ENCODE peak calls at places on chromosomes 6 and 20, in seven cellular contexts. T is PC-9, Y is esophagus squamous epithelium, K is heart right ventricle, L is transverse colon, Q is A673, Z is breast epithelium. I is an unnamed sample.

GRCh38 chr6:1094306-1094705 is 217.6 kb upstream of the FOXQ1 start:
- DNase-seq in L (no peak), K (no peak), Z (no peak), Q (no peak), T (no peak), Y (no peak), I (no peak)

GRCh38 chr6:7819641-7820040 is 90.9 kb downstream of the TXNDC5 start:
- DNase-seq in Q (no peak), L (no peak), Z (no peak), T (no peak), Y (no peak), K (no peak), I (no peak)

GRCh38 chr20:17613328-17614175 is 43.7 kb downstream of the DSTN start:
- DNase-seq in Y (no peak), T (no peak), K (no peak), L (peak), Q (no peak), Z (peak), I (peak)

GRCh38 chr6:73548458-73549446 is 27.9 kb upstream of the EEF1A1 start:
- DNase-seq in Y (no peak), T (no peak), L (no peak), Z (no peak), Q (no peak), K (no peak), I (no peak)

GRCh38 chr6:124066995-124067552 is 263.4 kb downstream of the NKAIN2 start:
- DNase-seq in Z (no peak), Y (no peak), K (no peak), Q (no peak), T (no peak), L (no peak), I (no peak)

GRCh38 chr6:144480518-144480917 is 195.4 kb downstream of the UTRN start:
- DNase-seq in Z (no peak), Q (no peak), L (no peak), T (no peak), K (no peak), Y (no peak), I (no peak)

GRCh38 chr6:21527731-21528130 is 65.8 kb upstream of the SOX4 start:
- DNase-seq in Q (no peak), L (no peak), K (no peak), Y (no peak), Z (no peak), T (no peak), I (no peak)

GRCh38 chr6:158044525-158044888 is 62.8 kb downstream of the SYNJ2 start:
- DNase-seq in K (no peak), Y (no peak), Z (no peak), L (no peak), Q (no peak), T (no peak), I (no peak)

GRCh38 chr6:136812174-136812573 is 10.2 kb upstream of the PEX7 start:
- DNase-seq in L (no peak), Z (no peak), Q (no peak), Y (no peak), K (no peak), T (no peak), I (no peak)

GRCh38 chr6:99575544-99576227 is 7.2 kb upstream of the CCNC start:
- DNase-seq in L (no peak), Z (no peak), K (no peak), Q (no peak), T (no peak), Y (no peak), I (no peak)

GRCh38 chr6:169451065-169451840 is 197.6 kb upstream of the THBS2 start:
- DNase-seq in Q (peak), Y (no peak), Z (no peak), T (no peak), L (no peak), K (no peak), I (no peak)

GRCh38 chr6:169454204-169454871 is 200.7 kb upstream of the THBS2 start:
- DNase-seq in L (no peak), Y (no peak), Q (no peak), T (no peak), K (no peak), Z (peak), I (no peak)

GRCh38 chr6:169453221-169453620 is 199.6 kb upstream of the THBS2 start:
- DNase-seq in L (no peak), T (no peak), Z (no peak), Y (no peak), K (no peak), Q (no peak), I (no peak)

GRCh38 chr6:169452117-169452868 is 198.6 kb upstream of the THBS2 start:
- DNase-seq in Z (peak), L (peak), Q (peak), Y (no peak), K (peak), T (peak), I (peak)

DNA sequence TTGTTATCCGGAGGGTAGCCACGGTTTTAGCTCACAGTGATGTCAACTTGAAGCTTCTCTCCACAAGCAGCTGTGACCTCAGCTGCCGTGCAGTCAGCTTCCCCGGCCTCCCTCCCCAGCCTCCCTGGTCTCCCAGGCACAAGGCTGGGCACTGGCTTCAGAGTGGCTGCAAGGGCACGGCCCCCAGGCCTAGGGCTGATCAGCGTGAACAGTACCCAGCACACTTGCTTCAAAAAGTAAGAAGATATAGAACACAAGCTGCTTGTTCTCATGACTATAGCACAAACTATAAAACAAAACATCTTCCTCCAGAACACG is 199.2 kb upstream of the THBS2 start:
- DNase-seq in Z (no peak), K (no peak), T (no peak), Q (no peak), Y (no peak), L (no peak), I (no peak)
- H3K4me3 ChIP-seq in Z (no peak), K (peak), T (no peak), Q (no peak), Y (no peak), L (no peak), I (no peak)

GRCh38 chr6:16713597-16713996 is 47.7 kb downstream of the ATXN1 start:
- DNase-seq in Q (no peak), T (no peak), Z (no peak), K (no peak), Y (no peak), L (no peak), I (no peak)
- H3K27ac ChIP-seq in Q (peak), T (peak), Z (peak), K (no peak), Y (peak), L (peak), I (no peak)

GRCh38 chr6:53795254-53795701 is 473 bp downstream of the LRRC1 start:
- DNase-seq in Q (no peak), K (no peak), Y (no peak), T (no peak), Z (no peak), L (peak), I (peak)

GRCh38 chr6:53792973-53793317 is 1.9 kb upstream of the LRRC1 start:
- DNase-seq in T (no peak), K (no peak), Z (no peak), Y (no peak), Q (no peak), L (no peak), I (no peak)

GRCh38 chr6:53793318-53793975 is 1.4 kb upstream of the LRRC1 start:
- DNase-seq in K (peak), L (peak), Q (peak), Y (no peak), T (peak), Z (peak), I (peak)

GRCh38 chr6:53794720-53795253 is at the start of gene LRRC1:
- DNase-seq in L (peak), K (peak), Y (peak), Q (peak), Z (peak), T (peak), I (peak)

DNA sequence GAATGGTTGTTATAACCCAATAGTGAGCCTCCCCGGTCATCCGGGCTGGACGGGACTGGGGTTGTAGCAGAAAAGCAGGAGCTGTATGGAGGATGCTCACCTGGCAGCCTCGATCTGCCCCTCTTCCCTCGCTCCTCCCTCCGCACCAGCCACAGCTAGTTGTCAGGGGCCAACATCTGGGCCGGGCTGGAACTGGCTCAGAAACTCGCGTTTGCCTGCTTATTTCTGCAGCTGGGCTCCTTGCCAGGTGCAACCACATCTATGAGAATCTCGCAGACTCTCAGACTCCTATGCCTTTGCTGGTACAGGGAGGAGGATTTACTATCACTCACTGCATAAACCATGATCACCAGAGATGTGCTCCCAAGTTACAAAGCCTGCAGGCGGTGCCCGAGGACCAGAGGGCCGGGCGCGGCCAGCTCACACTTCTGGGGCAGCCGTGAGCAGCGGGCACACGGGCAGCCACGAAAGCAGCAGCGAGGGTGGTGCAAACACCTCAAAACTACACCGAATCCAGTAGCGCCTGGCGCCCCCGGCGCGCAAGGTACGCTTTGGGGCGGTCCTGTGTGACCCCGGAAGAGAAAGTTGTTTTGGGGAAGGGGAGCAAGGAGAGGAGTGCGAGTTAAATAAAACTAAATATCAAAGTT is 609 bp upstream of the LRRC1 start:
- DNase-seq in Y (no peak), Q (peak), K (peak), Z (peak), T (no peak), L (peak), I (peak)
- H3K4me3 ChIP-seq in Y (peak), Q (peak), K (peak), Z (peak), T (peak), L (peak), I (peak)

GRCh38 chr20:12170406-12170805 is 252.7 kb downstream of the BTBD3 start:
- DNase-seq in Q (no peak), K (no peak), L (no peak), T (no peak), Z (no peak), Y (no peak), I (no peak)

GRCh38 chr20:12173333-12173732 is 255.6 kb downstream of the BTBD3 start:
- DNase-seq in Q (no peak), T (no peak), K (no peak), Y (no peak), L (no peak), Z (no peak), I (no peak)

GRCh38 chr20:12175538-12175937 is 257.8 kb downstream of the BTBD3 start:
- DNase-seq in Q (no peak), L (no peak), T (no peak), Z (no peak), Y (no peak), K (no peak), I (no peak)

GRCh38 chr20:12177657-12178293 is 260.1 kb downstream of the BTBD3 start:
- DNase-seq in Q (no peak), L (peak), Z (no peak), K (no peak), T (no peak), Y (no peak), I (no peak)

GRCh38 chr20:12171927-12172581 is 254.4 kb downstream of the BTBD3 start:
- DNase-seq in Q (no peak), L (no peak), Y (no peak), K (peak), T (no peak), Z (peak), I (no peak)
- H3K27ac ChIP-seq in Q (no peak), L (no peak), Y (no peak), K (no peak), T (no peak), Z (peak), I (no peak)

DNA sequence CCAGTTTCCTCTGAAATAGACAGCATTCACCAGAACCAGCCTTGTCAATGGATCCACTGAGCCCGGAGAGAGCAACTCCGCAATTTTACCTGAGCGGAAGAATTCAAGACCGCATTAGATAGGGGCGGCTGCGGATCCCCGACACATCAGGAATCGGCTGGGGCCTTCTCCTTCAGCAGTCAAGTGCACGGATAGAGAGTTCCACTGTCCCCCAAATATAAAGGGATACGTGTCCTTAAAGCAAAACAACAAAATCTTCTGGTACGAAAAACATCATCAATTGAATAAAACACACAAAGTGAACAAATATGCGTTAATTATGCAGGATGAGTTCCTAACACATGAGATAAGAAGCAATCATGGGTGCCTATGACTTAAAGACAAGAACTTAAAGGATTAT is 18.3 kb downstream of the SERPINB6 start:
- DNase-seq in L (no peak), T (no peak), Q (no peak), Y (no peak), K (no peak), Z (no peak), I (no peak)
- H3K4me3 ChIP-seq in L (no peak), T (no peak), Q (no peak), Y (no peak), K (peak), Z (no peak), I (no peak)

GRCh38 chr20:63212792-63213191 is 3.1 kb downstream of the YTHDF1 start:
- DNase-seq in Y (no peak), L (no peak), K (no peak), Q (no peak), Z (no peak), T (no peak), I (no peak)

GRCh38 chr20:63212393-63212730 is 3.6 kb downstream of the YTHDF1 start:
- DNase-seq in Q (no peak), L (no peak), Z (no peak), Y (no peak), T (no peak), K (no peak), I (no peak)

GRCh38 chr20:63216041-63216848 is at the start of gene YTHDF1:
- DNase-seq in K (peak), Y (peak), Q (peak), Z (peak), L (peak), T (peak), I (peak)

GRCh38 chr20:63215101-63216040 is 560 bp downstream of the YTHDF1 start:
- DNase-seq in Y (no peak), Z (no peak), L (peak), K (no peak), T (peak), Q (peak), I (peak)

DNA sequence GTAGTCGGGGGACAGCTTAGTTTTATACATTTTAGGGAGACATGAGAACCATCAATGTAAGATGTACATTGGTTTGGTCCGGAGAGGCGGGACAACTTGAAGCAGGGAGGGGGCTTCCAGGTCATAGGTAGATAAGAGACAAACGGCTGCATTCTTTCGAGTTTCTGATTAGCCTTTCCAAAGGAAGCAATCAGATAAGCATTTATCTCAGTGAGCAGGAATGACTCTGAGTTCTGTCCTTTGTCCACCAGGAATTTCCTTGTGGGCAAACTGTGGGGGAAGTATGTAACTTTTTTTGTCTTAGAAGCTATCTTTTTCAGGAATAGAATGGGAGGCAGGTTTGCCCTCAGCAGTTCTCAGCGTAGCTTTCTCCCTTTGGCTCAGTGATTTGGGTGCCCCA is 1.4 kb downstream of the YTHDF1 start:
- DNase-seq in Q (no peak), L (no peak), Z (no peak), T (no peak), Y (no peak), K (no peak), I (no peak)
- H3K27ac ChIP-seq in Q (no peak), L (no peak), Z (no peak), T (no peak), Y (no peak), K (no peak), I (peak)

DNA sequence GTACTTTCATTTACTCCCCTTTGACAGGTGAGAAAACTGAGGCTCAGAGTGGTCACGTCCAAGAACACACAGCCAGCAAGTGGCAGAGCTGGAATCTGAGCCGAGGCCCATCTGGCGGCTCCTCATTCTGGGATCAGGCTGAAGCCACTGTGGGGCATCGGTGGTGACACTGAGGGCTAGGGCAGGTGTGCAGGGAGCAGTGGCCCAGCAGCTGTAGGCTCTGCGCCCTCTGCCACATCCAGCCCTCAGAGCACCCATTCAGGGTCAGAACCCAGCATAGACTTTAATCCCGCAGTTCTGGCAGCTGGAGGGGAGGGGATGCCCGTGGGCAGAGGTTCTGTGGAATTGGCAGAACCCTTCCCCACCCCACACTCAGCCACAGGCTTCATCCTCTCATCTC is 210.3 kb downstream of the PREX1 start:
- DNase-seq in Z (no peak), Y (no peak), L (no peak), Q (no peak), T (no peak), K (no peak), I (no peak)
- H3K4me3 ChIP-seq in Z (no peak), Y (no peak), L (no peak), Q (no peak), T (no peak), K (no peak), I (no peak)

GRCh38 chr6:23330632-23331031 is 761.3 kb downstream of the HDGFL1 start:
- DNase-seq in Q (no peak), T (no peak), Z (no peak), L (no peak), Y (no peak), K (no peak), I (no peak)

GRCh38 chr6:23339268-23339667 is 769.9 kb downstream of the HDGFL1 start:
- DNase-seq in Q (no peak), Z (no peak), Y (no peak), L (no peak), T (no peak), K (no peak), I (no peak)

GRCh38 chr6:23334360-23334759 is 765.0 kb downstream of the HDGFL1 start:
- DNase-seq in T (no peak), Y (no peak), Z (no peak), K (no peak), L (no peak), Q (no peak), I (no peak)

DNA sequence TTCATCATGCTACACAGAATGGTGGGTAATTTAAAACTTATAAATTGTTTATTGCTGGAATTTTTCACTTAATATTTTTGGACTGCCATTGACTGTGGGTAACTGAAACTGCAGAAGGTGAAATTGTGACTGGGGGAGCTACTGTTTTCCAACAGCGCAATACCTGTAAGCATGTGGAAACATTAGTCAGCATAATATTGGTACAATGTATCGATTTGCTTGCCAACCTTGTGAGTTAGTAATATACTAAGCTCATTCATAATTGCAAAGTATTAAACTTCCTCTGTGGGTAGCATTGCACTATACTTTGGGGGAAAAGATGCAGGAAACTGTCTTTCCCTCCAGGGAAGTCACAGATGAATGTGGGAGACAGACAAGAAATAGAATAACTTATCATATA is 766.5 kb downstream of the HDGFL1 start:
- DNase-seq in Z (no peak), K (no peak), L (no peak), T (no peak), Q (no peak), Y (no peak), I (no peak)
- H3K27ac ChIP-seq in Z (no peak), K (no peak), L (no peak), T (no peak), Q (no peak), Y (no peak), I (no peak)

GRCh38 chr20:8996817-8997512 is 71.9 kb upstream of the PLCB4 start:
- DNase-seq in T (no peak), K (no peak), Y (no peak), L (no peak), Q (peak), Z (no peak), I (no peak)

GRCh38 chr20:8990770-8991169 is 78.1 kb upstream of the PLCB4 start:
- DNase-seq in Z (no peak), L (no peak), Y (no peak), K (no peak), Q (no peak), T (no peak), I (no peak)

GRCh38 chr20:8997720-8998119 is 71.2 kb upstream of the PLCB4 start:
- DNase-seq in T (no peak), L (no peak), Y (no peak), K (no peak), Z (no peak), Q (no peak), I (no peak)

DNA sequence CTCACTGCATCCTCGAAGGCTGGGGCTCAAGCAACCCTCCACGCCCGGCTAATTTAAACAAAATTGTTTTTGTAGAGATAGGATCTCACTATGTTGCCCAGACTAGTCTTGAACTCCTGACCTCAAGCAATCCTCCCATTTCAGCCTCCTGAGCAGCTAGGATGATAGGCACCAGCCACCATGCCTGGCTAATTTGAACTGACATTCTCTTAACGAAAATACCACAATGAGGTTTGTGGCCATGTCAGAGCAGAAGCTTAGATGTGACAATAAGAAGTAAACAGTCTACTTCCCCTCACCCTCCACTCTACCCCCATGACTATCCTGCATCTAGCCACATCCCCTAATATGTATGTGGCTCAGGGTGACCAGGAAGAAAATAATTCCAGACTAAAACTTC is 74.8 kb upstream of the PLCB4 start:
- DNase-seq in T (no peak), K (no peak), Q (no peak), Y (no peak), Z (no peak), L (no peak), I (no peak)
- H3K4me3 ChIP-seq in T (no peak), K (no peak), Q (no peak), Y (no peak), Z (no peak), L (no peak), I (no peak)

I was measured in body of pancreas.